ENCODE peak calls at places on chromosomes 4 and X, in ten cellular contexts. One of them, this sample, is unnamed.

GRCh38 chr4:108172231-108172779 is 3.6 kb upstream of the LEF1 start:
- DNase-seq in memory B cell: no peak
- DNase-seq in activated T-helper 1 cell treated with anti-CD3 and anti-CD28 coated beads, Interleukin-2, amount 50 U/mL, for 16 hours: no peak
- DNase-seq in RPMI7951: peak
- DNase-seq in psoas muscle: peak
- DNase-seq in tibial artery: no peak
- DNase-seq in activated naive CD8-positive, alpha-beta T cell treated with anti-CD3 and anti-CD28 coated beads, Interleukin-2, amount 50 U/mL, for 16 hours: no peak
- DNase-seq in astrocyte of the spinal cord: no peak
- DNase-seq in stromal cell of bone marrow: no peak
- DNase-seq in M059J: peak
- DNase-seq in this sample: no peak

GRCh38 chr4:140300271-140300970 is 73.0 kb upstream of the SCOC start:
- DNase-seq in memory B cell: no peak
- DNase-seq in activated T-helper 1 cell treated with anti-CD3 and anti-CD28 coated beads, Interleukin-2, amount 50 U/mL, for 16 hours: no peak
- DNase-seq in RPMI7951: peak
- DNase-seq in psoas muscle: no peak
- DNase-seq in tibial artery: no peak
- DNase-seq in activated naive CD8-positive, alpha-beta T cell treated with anti-CD3 and anti-CD28 coated beads, Interleukin-2, amount 50 U/mL, for 16 hours: no peak
- DNase-seq in astrocyte of the spinal cord: peak
- DNase-seq in stromal cell of bone marrow: no peak
- DNase-seq in M059J: peak
- DNase-seq in this sample: no peak

GRCh38 chrX:136250191-136251041 is 784 bp downstream of the MAP7D3 start:
- DNase-seq in memory B cell: no peak
- DNase-seq in activated T-helper 1 cell treated with anti-CD3 and anti-CD28 coated beads, Interleukin-2, amount 50 U/mL, for 16 hours: peak
- DNase-seq in RPMI7951: peak
- DNase-seq in psoas muscle: no peak
- DNase-seq in tibial artery: no peak
- DNase-seq in activated naive CD8-positive, alpha-beta T cell treated with anti-CD3 and anti-CD28 coated beads, Interleukin-2, amount 50 U/mL, for 16 hours: no peak
- DNase-seq in astrocyte of the spinal cord: no peak
- DNase-seq in stromal cell of bone marrow: no peak
- DNase-seq in M059J: peak
- DNase-seq in this sample: no peak

GRCh38 chr4:121800638-121800960 is 524 bp upstream of the EXOSC9 start:
- DNase-seq in memory B cell: no peak
- DNase-seq in activated T-helper 1 cell treated with anti-CD3 and anti-CD28 coated beads, Interleukin-2, amount 50 U/mL, for 16 hours: no peak
- DNase-seq in RPMI7951: no peak
- DNase-seq in psoas muscle: no peak
- DNase-seq in tibial artery: no peak
- DNase-seq in activated naive CD8-positive, alpha-beta T cell treated with anti-CD3 and anti-CD28 coated beads, Interleukin-2, amount 50 U/mL, for 16 hours: no peak
- DNase-seq in astrocyte of the spinal cord: no peak
- DNase-seq in stromal cell of bone marrow: no peak
- DNase-seq in M059J: no peak
- DNase-seq in this sample: no peak

GRCh38 chrX:23478056-23478455 is 143.4 kb downstream of the PTCHD1 start:
- DNase-seq in memory B cell: no peak
- DNase-seq in activated T-helper 1 cell treated with anti-CD3 and anti-CD28 coated beads, Interleukin-2, amount 50 U/mL, for 16 hours: no peak
- DNase-seq in RPMI7951: peak
- DNase-seq in psoas muscle: no peak
- DNase-seq in tibial artery: no peak
- DNase-seq in activated naive CD8-positive, alpha-beta T cell treated with anti-CD3 and anti-CD28 coated beads, Interleukin-2, amount 50 U/mL, for 16 hours: no peak
- DNase-seq in astrocyte of the spinal cord: no peak
- DNase-seq in stromal cell of bone marrow: peak
- DNase-seq in M059J: peak
- DNase-seq in this sample: no peak

GRCh38 chrX:58051346-58051745 is 141.1 kb upstream of the ZXDA start:
- DNase-seq in memory B cell: no peak
- DNase-seq in activated T-helper 1 cell treated with anti-CD3 and anti-CD28 coated beads, Interleukin-2, amount 50 U/mL, for 16 hours: no peak
- DNase-seq in RPMI7951: no peak
- DNase-seq in psoas muscle: no peak
- DNase-seq in tibial artery: no peak
- DNase-seq in activated naive CD8-positive, alpha-beta T cell treated with anti-CD3 and anti-CD28 coated beads, Interleukin-2, amount 50 U/mL, for 16 hours: no peak
- DNase-seq in astrocyte of the spinal cord: no peak
- DNase-seq in stromal cell of bone marrow: no peak
- DNase-seq in M059J: peak
- DNase-seq in this sample: no peak

GRCh38 chrX:124426273-124426672 is 79.9 kb downstream of the SH2D1A start:
- DNase-seq in memory B cell: no peak
- DNase-seq in activated T-helper 1 cell treated with anti-CD3 and anti-CD28 coated beads, Interleukin-2, amount 50 U/mL, for 16 hours: no peak
- DNase-seq in RPMI7951: no peak
- DNase-seq in psoas muscle: no peak
- DNase-seq in tibial artery: no peak
- DNase-seq in activated naive CD8-positive, alpha-beta T cell treated with anti-CD3 and anti-CD28 coated beads, Interleukin-2, amount 50 U/mL, for 16 hours: no peak
- DNase-seq in astrocyte of the spinal cord: no peak
- DNase-seq in stromal cell of bone marrow: no peak
- DNase-seq in M059J: no peak
- DNase-seq in this sample: no peak

GRCh38 chr4:171342646-171343045 is 470.6 kb upstream of the GALNTL6 start:
- DNase-seq in memory B cell: no peak
- DNase-seq in activated T-helper 1 cell treated with anti-CD3 and anti-CD28 coated beads, Interleukin-2, amount 50 U/mL, for 16 hours: no peak
- DNase-seq in RPMI7951: no peak
- DNase-seq in psoas muscle: no peak
- DNase-seq in tibial artery: no peak
- DNase-seq in activated naive CD8-positive, alpha-beta T cell treated with anti-CD3 and anti-CD28 coated beads, Interleukin-2, amount 50 U/mL, for 16 hours: no peak
- DNase-seq in astrocyte of the spinal cord: no peak
- DNase-seq in stromal cell of bone marrow: no peak
- DNase-seq in M059J: no peak
- DNase-seq in this sample: no peak

GRCh38 chr4:3226467-3226866 is 22.5 kb upstream of the MSANTD1 start:
- DNase-seq in memory B cell: no peak
- DNase-seq in activated T-helper 1 cell treated with anti-CD3 and anti-CD28 coated beads, Interleukin-2, amount 50 U/mL, for 16 hours: no peak
- DNase-seq in RPMI7951: no peak
- DNase-seq in psoas muscle: peak
- DNase-seq in tibial artery: peak
- DNase-seq in activated naive CD8-positive, alpha-beta T cell treated with anti-CD3 and anti-CD28 coated beads, Interleukin-2, amount 50 U/mL, for 16 hours: no peak
- DNase-seq in astrocyte of the spinal cord: no peak
- DNase-seq in stromal cell of bone marrow: no peak
- DNase-seq in M059J: no peak
- DNase-seq in this sample: no peak

GRCh38 chr4:153555730-153556440 is 89.7 kb downstream of the TMEM131L start:
- DNase-seq in memory B cell: no peak
- DNase-seq in activated T-helper 1 cell treated with anti-CD3 and anti-CD28 coated beads, Interleukin-2, amount 50 U/mL, for 16 hours: no peak
- DNase-seq in RPMI7951: peak
- DNase-seq in psoas muscle: peak
- DNase-seq in tibial artery: peak
- DNase-seq in activated naive CD8-positive, alpha-beta T cell treated with anti-CD3 and anti-CD28 coated beads, Interleukin-2, amount 50 U/mL, for 16 hours: no peak
- DNase-seq in astrocyte of the spinal cord: peak
- DNase-seq in stromal cell of bone marrow: peak
- DNase-seq in M059J: peak
- DNase-seq in this sample: no peak

GRCh38 chr4:98746936-98747658 is 88.7 kb upstream of the TSPAN5 start:
- DNase-seq in memory B cell: no peak
- DNase-seq in activated T-helper 1 cell treated with anti-CD3 and anti-CD28 coated beads, Interleukin-2, amount 50 U/mL, for 16 hours: no peak
- DNase-seq in RPMI7951: peak
- DNase-seq in psoas muscle: no peak
- DNase-seq in tibial artery: no peak
- DNase-seq in activated naive CD8-positive, alpha-beta T cell treated with anti-CD3 and anti-CD28 coated beads, Interleukin-2, amount 50 U/mL, for 16 hours: no peak
- DNase-seq in astrocyte of the spinal cord: no peak
- DNase-seq in stromal cell of bone marrow: peak
- DNase-seq in M059J: no peak
- DNase-seq in this sample: no peak

GRCh38 chrX:72180539-72180938 is 1.0 kb upstream of the PIN4 start:
- DNase-seq in memory B cell: no peak
- DNase-seq in activated T-helper 1 cell treated with anti-CD3 and anti-CD28 coated beads, Interleukin-2, amount 50 U/mL, for 16 hours: no peak
- DNase-seq in RPMI7951: no peak
- DNase-seq in psoas muscle: no peak
- DNase-seq in tibial artery: no peak
- DNase-seq in activated naive CD8-positive, alpha-beta T cell treated with anti-CD3 and anti-CD28 coated beads, Interleukin-2, amount 50 U/mL, for 16 hours: no peak
- DNase-seq in astrocyte of the spinal cord: no peak
- DNase-seq in stromal cell of bone marrow: no peak
- DNase-seq in M059J: no peak
- DNase-seq in this sample: no peak

GRCh38 chr4:148173397-148174017 is 268.7 kb downstream of the NR3C2 start:
- DNase-seq in memory B cell: no peak
- DNase-seq in activated T-helper 1 cell treated with anti-CD3 and anti-CD28 coated beads, Interleukin-2, amount 50 U/mL, for 16 hours: no peak
- DNase-seq in RPMI7951: no peak
- DNase-seq in psoas muscle: no peak
- DNase-seq in tibial artery: no peak
- DNase-seq in activated naive CD8-positive, alpha-beta T cell treated with anti-CD3 and anti-CD28 coated beads, Interleukin-2, amount 50 U/mL, for 16 hours: no peak
- DNase-seq in astrocyte of the spinal cord: peak
- DNase-seq in stromal cell of bone marrow: no peak
- DNase-seq in M059J: no peak
- DNase-seq in this sample: no peak

GRCh38 chr4:183362036-183362435 is 39.8 kb upstream of the CLDN24 start:
- DNase-seq in memory B cell: no peak
- DNase-seq in activated T-helper 1 cell treated with anti-CD3 and anti-CD28 coated beads, Interleukin-2, amount 50 U/mL, for 16 hours: no peak
- DNase-seq in RPMI7951: peak
- DNase-seq in psoas muscle: no peak
- DNase-seq in tibial artery: no peak
- DNase-seq in activated naive CD8-positive, alpha-beta T cell treated with anti-CD3 and anti-CD28 coated beads, Interleukin-2, amount 50 U/mL, for 16 hours: no peak
- DNase-seq in astrocyte of the spinal cord: no peak
- DNase-seq in stromal cell of bone marrow: no peak
- DNase-seq in M059J: no peak
- DNase-seq in this sample: no peak